ENCODE peak calls at places on chromosomes 4 and X, in ten cellular contexts. B is osteocyte; D is coronary artery; F is GM13976; C is stimulated activated CD8-positive, alpha-beta memory T cell treated with anti-CD3 and anti-CD28 coated beads, Interleukin-15, amount 100 ng/mL, for 24 hours; V is RCC 7860; R is SJSA1; Y is M059J; I is sciatic nerve; A is SW480. U is an unnamed sample.

GRCh38 chr4:128228778-128229457 is 58.7 kb downstream of the PGRMC2 start:
- DNase-seq in D (no peak), Y (peak; percentile 37), V (no peak), I (no peak), F (no peak), A (no peak), R (no peak), B (no peak), C (no peak), U (no peak)

GRCh38 chr4:109214622-109215350 is 87.7 kb downstream of the COL25A1 start:
- DNase-seq in V (no peak), I (no peak), A (no peak), Y (no peak), F (no peak), R (no peak), B (no peak), C (no peak), D (no peak), U (no peak)

GRCh38 chrX:130075768-130076167 is 34.5 kb downstream of the ELF4 start:
- DNase-seq in F (no peak), A (no peak), R (no peak), I (no peak), D (no peak), Y (no peak), B (no peak), C (no peak), V (no peak), U (no peak)

GRCh38 chr4:178599521-178599920 is 1157.3 kb upstream of the AGA start:
- DNase-seq in F (no peak), I (no peak), B (no peak), Y (peak; percentile 0), C (no peak), D (no peak), A (no peak), R (no peak), V (no peak), U (no peak)

GRCh38 chr4:67749286-67749685 is 4.9 kb downstream of the GNRHR start:
- DNase-seq in I (no peak), R (no peak), V (no peak), D (no peak), B (no peak), F (no peak), C (no peak), A (no peak), Y (no peak), U (no peak)

GRCh38 chr4:24743931-24744330 is 51.4 kb upstream of the SOD3 start:
- DNase-seq in C (no peak), I (no peak), B (peak; percentile 23), R (no peak), V (no peak), Y (no peak), A (no peak), D (no peak), F (no peak), U (no peak)

GRCh38 chr4:90841676-90842075 is 714.5 kb downstream of the CCSER1 start:
- DNase-seq in I (no peak), B (no peak), F (no peak), R (no peak), D (no peak), Y (peak; percentile 6), A (no peak), C (no peak), V (no peak), U (no peak)

GRCh38 chr4:168524006-168524405 is 27.2 kb downstream of the PALLD start:
- DNase-seq in C (no peak), A (peak; percentile 46), F (no peak), D (no peak), Y (peak; percentile 84), V (peak; percentile 53), R (peak; percentile 73), B (no peak), I (no peak), U (no peak)

GRCh38 chr4:38009421-38009820 is 49.2 kb downstream of the PTTG2 start:
- DNase-seq in C (no peak), R (no peak), D (no peak), I (no peak), A (no peak), B (no peak), F (no peak), Y (no peak), V (no peak), U (no peak)